ENCODE peak calls at places on chromosome 13, in ten cellular contexts. C is Caco-2; R is activated CD8-positive, alpha-beta memory T cell treated with anti-CD3 and anti-CD28 coated beads, Interleukin-2, amount 50 U/mL, for 4 hours; D is activated CD4-positive, alpha-beta T cell treated with anti-CD3 and anti-CD28 coated beads, Interleukin-2, amount 50 U/mL, for 1 hour; Z is NCI-H2081; H is stimulated activated CD4-positive, alpha-beta T cell treated with anti-CD3 and anti-CD28 coated beads, TNF-alpha, amount 100 ng/mL, for 48 hours; V is EH; L is cardiac fibroblast; U is stimulated activated naive B cell treated with anti-CD40 and anti-IgM and Interleukin-4, amounts not matched to agents 10 μg/mL and 1 μg/mL and 100 μg/mL, for 72 hours; O is NCI-H1092. J is an unnamed sample.

GRCh38 chr13:42885325-42885724 is 103.9 kb downstream of the FAM216B start:
- DNase-seq in U (no peak), D (no peak), Z (no peak), V (no peak), R (no peak), O (no peak), C (no peak), H (no peak), L (peak), J (no peak)

GRCh38 chr13:76965759-76966421 is 17.6 kb downstream of the ACOD1 start:
- DNase-seq in V (peak), H (no peak), O (no peak), D (no peak), C (no peak), L (peak), U (no peak), R (no peak), Z (no peak), J (no peak)

GRCh38 chr13:28503182-28503980 is 8.5 kb upstream of the FLT1 start:
- DNase-seq in V (peak), Z (no peak), L (no peak), H (no peak), O (no peak), R (no peak), D (no peak), U (no peak), C (no peak), J (no peak)

GRCh38 chr13:35764359-35765015 is 288.0 kb upstream of the MAB21L1 start:
- DNase-seq in U (no peak), V (peak), H (no peak), L (no peak), R (no peak), C (no peak), D (no peak), O (no peak), Z (no peak), J (no peak)

GRCh38 chr13:49859568-49859967 is 67.1 kb upstream of the KPNA3 start:
- DNase-seq in V (peak), D (no peak), L (peak), R (no peak), U (no peak), Z (no peak), C (no peak), H (no peak), O (no peak), J (no peak)

GRCh38 chr13:98390086-98390697 is 186.7 kb downstream of the STK24 start:
- DNase-seq in O (no peak), V (no peak), C (no peak), Z (no peak), U (no peak), L (peak), H (no peak), D (no peak), R (no peak), J (no peak)

GRCh38 chr13:26074706-26075105 is 22.9 kb upstream of the SHISA2 start:
- DNase-seq in V (peak), Z (no peak), L (peak), O (no peak), D (no peak), U (no peak), R (no peak), H (no peak), C (peak), J (no peak)

GRCh38 chr13:28489536-28489935 is 5.4 kb downstream of the FLT1 start:
- DNase-seq in R (no peak), H (no peak), V (peak), U (no peak), Z (no peak), C (no peak), O (no peak), D (no peak), L (peak), J (no peak)

GRCh38 chr13:33213797-33214196 is 71.8 kb downstream of the STARD13 start:
- DNase-seq in U (no peak), H (no peak), O (no peak), Z (no peak), V (no peak), D (no peak), L (no peak), C (no peak), R (no peak), J (no peak)

GRCh38 chr13:52892925-52893324 is 44.5 kb upstream of the PCDH8 start:
- DNase-seq in C (no peak), U (no peak), O (no peak), V (no peak), L (no peak), Z (no peak), D (no peak), H (no peak), R (no peak), J (no peak)

GRCh38 chr13:41496420-41497234 is 39.3 kb downstream of the RGCC start:
- DNase-seq in U (no peak), R (no peak), C (no peak), D (no peak), V (peak), Z (no peak), L (peak), H (no peak), O (no peak), J (no peak)

GRCh38 chr13:31790992-31791391 is 51.7 kb downstream of the RXFP2 start:
- DNase-seq in O (no peak), R (no peak), C (no peak), L (no peak), D (no peak), V (peak), U (no peak), Z (no peak), H (no peak), J (no peak)

GRCh38 chr13:23771966-23772365 is 117.2 kb downstream of the MIPEP start:
- DNase-seq in R (no peak), D (no peak), H (no peak), C (no peak), V (no peak), L (peak), Z (no peak), U (no peak), O (no peak), J (no peak)

GRCh38 chr13:75052616-75053015 is 429.4 kb downstream of the TBC1D4 start:
- DNase-seq in Z (no peak), H (no peak), O (no peak), D (no peak), C (no peak), U (no peak), R (no peak), L (no peak), V (no peak), J (no peak)

GRCh38 chr13:59038824-59039223 is 1124.9 kb downstream of the DIAPH3 start:
- DNase-seq in Z (peak), C (no peak), V (no peak), U (no peak), O (peak), H (no peak), D (no peak), R (no peak), L (peak), J (no peak)

GRCh38 chr13:40563350-40564125 is 102.9 kb downstream of the FOXO1 start:
- DNase-seq in L (peak), H (no peak), R (no peak), O (no peak), U (no peak), C (no peak), D (no peak), Z (no peak), V (no peak), J (no peak)

GRCh38 chr13:42071667-42072419 is 23.4 kb downstream of the DGKH start:
- DNase-seq in L (peak), C (no peak), H (no peak), D (no peak), Z (no peak), O (no peak), U (no peak), V (peak), R (no peak), J (no peak)

GRCh38 chr13:109745702-109746101 is 40.7 kb downstream of the IRS2 start:
- DNase-seq in O (no peak), V (no peak), R (no peak), H (no peak), U (no peak), C (no peak), D (no peak), L (no peak), Z (no peak), J (no peak)

GRCh38 chr13:79777504-79777903 is 296.5 kb downstream of the NDFIP2 start:
- DNase-seq in U (no peak), V (no peak), Z (no peak), R (no peak), H (no peak), O (no peak), C (no peak), D (no peak), L (no peak), J (no peak)

GRCh38 chr13:106078191-106078590 is 457.3 kb downstream of the EFNB2 start:
- DNase-seq in U (no peak), C (peak), H (no peak), L (no peak), D (no peak), V (peak), R (no peak), Z (no peak), O (no peak), J (no peak)

GRCh38 chr13:101728615-101729014 is 276.1 kb downstream of the ITGBL1 start:
- DNase-seq in H (no peak), R (no peak), V (no peak), C (no peak), Z (no peak), D (no peak), U (no peak), O (no peak), L (no peak), J (no peak)

GRCh38 chr13:31761951-31762350 is 22.6 kb downstream of the RXFP2 start:
- DNase-seq in C (no peak), V (peak), R (no peak), Z (no peak), H (no peak), L (peak), U (no peak), D (no peak), O (no peak), J (no peak)

GRCh38 chr13:32645854-32646253 is 59.6 kb downstream of the PDS5B start:
- DNase-seq in L (no peak), H (peak), C (no peak), O (no peak), D (no peak), U (no peak), V (no peak), R (no peak), Z (no peak), J (no peak)

GRCh38 chr13:113791226-113791625 is 32.2 kb downstream of the TMEM255B start:
- DNase-seq in U (no peak), H (no peak), Z (no peak), R (peak), O (no peak), D (no peak), V (no peak), C (no peak), L (no peak), J (no peak)

GRCh38 chr13:33636955-33637670 is 180.8 kb upstream of the RFC3 start:
- DNase-seq in L (peak), Z (no peak), O (no peak), D (no peak), V (peak), U (no peak), C (no peak), H (no peak), R (no peak), J (no peak)

GRCh38 chr13:33205224-33205623 is 80.3 kb downstream of the STARD13 start:
- DNase-seq in C (no peak), O (no peak), L (peak), H (no peak), V (no peak), R (no peak), D (no peak), Z (no peak), U (no peak), J (no peak)

GRCh38 chr13:51923983-51924539 is 62.3 kb downstream of the CCDC70 start:
- DNase-seq in D (no peak), L (no peak), R (no peak), C (no peak), V (no peak), U (no peak), O (no peak), H (no peak), Z (no peak), J (no peak)

GRCh38 chr13:28408235-28408848 is 86.6 kb downstream of the FLT1 start:
- DNase-seq in L (no peak), C (no peak), U (no peak), R (no peak), D (no peak), Z (no peak), O (no peak), H (no peak), V (no peak), J (no peak)

GRCh38 chr13:45823583-45823982 is 28.0 kb downstream of the SIAH3 start:
- DNase-seq in O (no peak), C (no peak), R (no peak), H (no peak), Z (no peak), V (no peak), L (no peak), D (no peak), U (no peak), J (no peak)

GRCh38 chr13:64371045-64371444 is 2859.1 kb downstream of the PCDH9 start:
- DNase-seq in L (peak), V (peak), R (no peak), H (no peak), C (no peak), Z (no peak), O (no peak), U (no peak), D (no peak), J (no peak)

GRCh38 chr13:21402586-21403307 is 56.4 kb downstream of the ZDHHC20 start:
- DNase-seq in V (peak), O (no peak), U (no peak), C (no peak), D (no peak), L (peak), R (no peak), H (no peak), Z (no peak), J (no peak)

GRCh38 chr13:37981932-37982331 is 112.4 kb upstream of the TRPC4 start:
- DNase-seq in D (no peak), L (no peak), R (no peak), O (no peak), U (no peak), C (no peak), V (no peak), Z (no peak), H (no peak), J (no peak)

GRCh38 chr13:52884429-52884828 is 36.0 kb upstream of the PCDH8 start:
- DNase-seq in U (no peak), H (no peak), R (no peak), L (no peak), V (no peak), Z (no peak), C (no peak), D (no peak), O (no peak), J (no peak)

GRCh38 chr13:93690139-93690538 is 463.5 kb downstream of the GPC6 start:
- DNase-seq in D (no peak), L (peak), R (no peak), O (no peak), V (peak), H (no peak), U (no peak), Z (no peak), C (no peak), J (peak)

GRCh38 chr13:35475960-35476943 is at the start of gene MAB21L1:
- DNase-seq in D (no peak), R (no peak), Z (no peak), H (no peak), O (no peak), U (no peak), C (no peak), L (peak), V (peak), J (no peak)

J was measured in iPS DF 6.9.